ENCODE peak calls at places on chromosomes 13 and 19, in eight cellular contexts. Z is body of pancreas, K is sigmoid colon, E is suprapubic skin, R is ovary, C is transverse colon, V is right lobe of liver, W is IMR-90. M is an unnamed sample.

GRCh38 chr13:23980160-23980551 is 82.9 kb upstream of the C1QTNF9B start:
- DNase-seq in Z (peak; percentile 78), W (peak; percentile 82), K (peak; percentile 91), C (peak; percentile 81), E (peak; percentile 88), V (peak; percentile 74), R (peak; percentile 94), M (peak; percentile 55)

GRCh38 chr13:39602614-39603366 is at the start of gene LHFPL6:
- DNase-seq in W (peak; percentile 77), R (peak; percentile 86), C (peak; percentile 75), V (peak; percentile 76), K (peak; percentile 94), Z (peak; percentile 65), E (peak; percentile 90), M (peak; percentile 96)

GRCh38 chr13:77916481-77916880 is 2.1 kb downstream of the EDNRB start:
- DNase-seq in C (no peak), E (no peak), Z (no peak), R (no peak), V (no peak), W (no peak), K (no peak), M (no peak)

GRCh38 chr13:73465629-73465974 is 406.8 kb downstream of the KLF5 start:
- DNase-seq in E (no peak), W (peak; percentile 42), V (no peak), Z (no peak), C (peak; percentile 14), K (no peak), R (no peak), M (no peak)

GRCh38 chr19:9721861-9722260 is 46.7 kb downstream of the ZNF846 start:
- DNase-seq in W (no peak), E (no peak), K (no peak), C (no peak), R (no peak), V (no peak), Z (no peak), M (no peak)

GRCh38 chr13:36819811-36820140 is 754 bp downstream of the RFXAP start:
- DNase-seq in E (no peak), W (peak; percentile 36), Z (no peak), V (no peak), R (no peak), K (no peak), C (no peak), M (no peak)

GRCh38 chr19:45099465-45100201 is 6.7 kb downstream of the PPP1R37 start:
- DNase-seq in V (no peak), C (no peak), K (no peak), Z (no peak), E (no peak), R (no peak), W (peak; percentile 46), M (no peak)

GRCh38 chr13:81302677-81303076 is 961.8 kb upstream of the SPRY2 start:
- DNase-seq in Z (no peak), W (no peak), E (no peak), C (no peak), K (no peak), V (no peak), R (no peak), M (no peak)

GRCh38 chr13:85665286-85665685 is 133.9 kb downstream of the SLITRK6 start:
- DNase-seq in C (no peak), Z (no peak), V (no peak), K (no peak), E (no peak), R (no peak), W (peak; percentile 82), M (no peak)

GRCh38 chr19:8449830-8450229 is 5.1 kb downstream of the HNRNPM start:
- DNase-seq in V (no peak), C (no peak), W (no peak), Z (peak; percentile 29), E (no peak), K (peak; percentile 37), R (no peak), M (no peak)
- H3K4me3 ChIP-seq in V (no peak overlapping the region), C (no peak overlapping the region), W (no peak overlapping the region), Z (no peak overlapping the region), E (no peak overlapping the region), K (no peak overlapping the region), R (no peak overlapping the region), M (no peak overlapping the region)

GRCh38 chr13:95709101-95709500 is 32.2 kb downstream of the DNAJC3 start:
- DNase-seq in K (no peak), V (no peak), E (no peak), W (no peak), C (no peak), R (no peak), Z (no peak), M (no peak)
- TF ChIP-seq POLR2A in K (no peak), V (no peak), E (no peak), W (no peak), C (no peak), R (no peak), Z (no peak), M (no peak)

GRCh38 chr13:96091164-96091931 is 1.4 kb downstream of the HS6ST3 start:
- DNase-seq in K (no peak), E (peak; percentile 65), V (peak; percentile 44), R (peak; percentile 20), Z (peak; percentile 44), C (no peak), W (no peak), M (peak; percentile 87)
- H3K4me3 ChIP-seq in K (peak overlapping the region; percentile 37), E (peak overlapping the region; percentile 63), V (no peak overlapping the region), R (peak overlapping the region; percentile 39), Z (peak overlapping the region; percentile 27), C (peak overlapping the region; percentile 33), W (no peak overlapping the region), M (peak overlapping the region; percentile 25)

GRCh38 chr19:39427707-39428106 is 8.0 kb downstream of the RPS16 start:
- DNase-seq in V (no peak), R (no peak), Z (no peak), C (no peak), E (no peak), K (no peak), W (no peak), M (no peak)

GRCh38 chr19:39430675-39431593 is 4.8 kb downstream of the RPS16 start:
- DNase-seq in Z (no peak), R (no peak), C (peak; percentile 59), V (no peak), W (peak; percentile 100), E (no peak), K (no peak), M (no peak)

GRCh38 chr19:39425744-39426143 is 10.0 kb downstream of the RPS16 start:
- DNase-seq in K (no peak), R (no peak), E (no peak), W (no peak), C (no peak), Z (no peak), V (no peak), M (no peak)

GRCh38 chr19:39426170-39426569 is 9.6 kb downstream of the RPS16 start:
- DNase-seq in W (no peak), E (no peak), V (no peak), K (no peak), Z (no peak), C (no peak), R (no peak), M (no peak)

GRCh38 chr19:39428309-39429112 is 7.2 kb downstream of the RPS16 start:
- DNase-seq in V (no peak), W (peak; percentile 96), C (peak; percentile 51), Z (peak; percentile 50), R (peak; percentile 82), E (no peak), K (peak; percentile 88), M (no peak)
- TF ChIP-seq POLR2A in V (no peak), W (peak; percentile 67), C (no peak), Z (no peak), R (no peak), E (no peak), K (no peak), M (no peak)

GRCh38 chr13:109781384-109782065 is 4.9 kb downstream of the IRS2 start:
- DNase-seq in K (no peak), V (no peak), R (peak; percentile 81), E (no peak), Z (no peak), W (no peak), C (no peak), M (peak; percentile 82)
- H3K4me3 ChIP-seq in K (peak overlapping the region; percentile 92), V (peak overlapping the region; percentile 54), R (peak overlapping the region; percentile 45), E (peak overlapping the region; percentile 84), Z (no peak overlapping the region), W (peak overlapping the region; percentile 10), C (peak overlapping the region; percentile 26), M (peak overlapping the region; percentile 20)

GRCh38 chr13:60148918-60149317 is 14.8 kb downstream of the DIAPH3 start:
- DNase-seq in E (no peak), V (no peak), Z (no peak), C (no peak), R (no peak), W (no peak), K (no peak), M (no peak)
- TF ChIP-seq POLR2A in E (no peak), V (no peak), Z (no peak), C (no peak), R (no peak), W (no peak), K (no peak), M (no peak)

DNA sequence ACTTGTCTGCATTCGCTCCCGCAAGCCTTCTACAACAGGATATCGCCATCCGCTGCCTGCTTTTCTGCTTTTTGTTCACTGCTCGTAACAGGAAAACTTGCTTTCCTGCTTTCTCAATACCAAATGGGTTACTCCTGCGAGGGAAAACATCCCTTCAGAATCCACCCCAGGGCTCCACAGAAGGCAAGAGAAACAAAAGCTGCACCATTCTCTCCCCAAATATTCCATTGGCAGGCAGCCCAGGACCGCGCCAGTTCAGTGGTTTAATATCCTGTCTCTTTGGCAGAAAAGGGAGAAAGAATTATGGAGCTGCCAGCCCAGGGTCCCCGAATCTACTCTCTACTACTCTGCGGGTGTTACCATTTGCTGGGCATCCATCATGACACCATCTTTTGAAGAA is 84.7 kb upstream of the DOCK9 start:
- DNase-seq in C (no peak), K (peak; percentile 74), Z (no peak), E (no peak), V (no peak), R (peak; percentile 59), W (peak; percentile 30), M (no peak)
- H3K4me3 ChIP-seq in C (no peak overlapping the region), K (peak overlapping the region; percentile 19), Z (no peak overlapping the region), E (peak overlapping the region; percentile 13), V (no peak overlapping the region), R (no peak overlapping the region), W (no peak overlapping the region), M (no peak overlapping the region)